ENCODE peak calls at places on chromosomes 7 and 10, in eight cellular contexts. Q, Z, U, P, G, R, J and X are unnamed samples.

GRCh38 chr7:139915301-139915863 is 86.3 kb downstream of the TBXAS1 start:
- DNase-seq in Q (peak; percentile 27), Z (no peak), U (peak; percentile 90), P (no peak), G (no peak), R (no peak), J (peak; percentile 78), X (peak; percentile 53)

GRCh38 chr7:159027091-159027802 is 117.4 kb downstream of the VIPR2 start:
- DNase-seq in Q (no peak), Z (peak; percentile 56), U (no peak), P (no peak), G (no peak), R (no peak), J (no peak), X (no peak)

GRCh38 chr7:131026297-131027003 is 292.4 kb upstream of the KLF14 start:
- DNase-seq in Q (peak; percentile 89), Z (no peak), U (peak; percentile 77), P (no peak), G (no peak), R (peak; percentile 50), J (peak; percentile 79), X (peak; percentile 61)

GRCh38 chr7:157276731-157277562 is 59.9 kb upstream of the DNAJB6 start:
- DNase-seq in Q (peak; percentile 45), Z (no peak), U (peak; percentile 51), P (no peak), G (peak; percentile 70), R (no peak), J (no peak), X (peak; percentile 28)

GRCh38 chr7:113710310-113711106 is 208.3 kb downstream of the PPP1R3A start:
- DNase-seq in Q (peak; percentile 92), Z (peak; percentile 83), U (peak; percentile 83), P (peak; percentile 52), G (no peak), R (peak; percentile 49), J (peak; percentile 63), X (peak; percentile 86)

GRCh38 chr7:22561356-22561755 is 61.4 kb upstream of the STEAP1B start:
- DNase-seq in Q (peak; percentile 91), Z (peak; percentile 74), U (peak; percentile 100), P (peak; percentile 70), G (peak; percentile 71), R (peak; percentile 99), J (peak; percentile 99), X (peak; percentile 100)

GRCh38 chr7:28592861-28593260 is 180.5 kb downstream of the CREB5 start:
- DNase-seq in Q (no peak), Z (no peak), U (no peak), P (no peak), G (no peak), R (no peak), J (no peak), X (no peak)

GRCh38 chr10:5596611-5597341 is 69.6 kb downstream of the ASB13 start:
- DNase-seq in Q (peak; percentile 70), Z (no peak), U (no peak), P (no peak), G (no peak), R (no peak), J (no peak), X (no peak)

GRCh38 chr7:125934539-125934938 is 1004.9 kb upstream of the POT1 start:
- DNase-seq in Q (peak; percentile 53), Z (no peak), U (no peak), P (no peak), G (no peak), R (no peak), J (peak; percentile 63), X (no peak)

GRCh38 chr7:123660514-123661354 is 5.1 kb downstream of the LMOD2 start:
- DNase-seq in Q (no peak), Z (no peak), U (no peak), P (no peak), G (no peak), R (no peak), J (no peak), X (no peak)

GRCh38 chr7:16067695-16068094 is 353.6 kb downstream of the CRPPA start:
- DNase-seq in Q (no peak), Z (no peak), U (no peak), P (no peak), G (no peak), R (no peak), J (no peak), X (no peak)

GRCh38 chr10:36540611-36541010 is 584.8 kb upstream of the ANKRD30A start:
- DNase-seq in Q (no peak), Z (no peak), U (no peak), P (no peak), G (no peak), R (no peak), J (no peak), X (no peak)

GRCh38 chr7:42893341-42894242 is 18.3 kb downstream of the C7orf25 start:
- DNase-seq in Q (no peak), Z (no peak), U (no peak), P (no peak), G (no peak), R (no peak), J (no peak), X (no peak)

GRCh38 chr7:84674236-84674913 is 479.8 kb upstream of the SEMA3A start:
- DNase-seq in Q (peak; percentile 83), Z (no peak), U (no peak), P (no peak), G (no peak), R (no peak), J (no peak), X (no peak)

DNA sequence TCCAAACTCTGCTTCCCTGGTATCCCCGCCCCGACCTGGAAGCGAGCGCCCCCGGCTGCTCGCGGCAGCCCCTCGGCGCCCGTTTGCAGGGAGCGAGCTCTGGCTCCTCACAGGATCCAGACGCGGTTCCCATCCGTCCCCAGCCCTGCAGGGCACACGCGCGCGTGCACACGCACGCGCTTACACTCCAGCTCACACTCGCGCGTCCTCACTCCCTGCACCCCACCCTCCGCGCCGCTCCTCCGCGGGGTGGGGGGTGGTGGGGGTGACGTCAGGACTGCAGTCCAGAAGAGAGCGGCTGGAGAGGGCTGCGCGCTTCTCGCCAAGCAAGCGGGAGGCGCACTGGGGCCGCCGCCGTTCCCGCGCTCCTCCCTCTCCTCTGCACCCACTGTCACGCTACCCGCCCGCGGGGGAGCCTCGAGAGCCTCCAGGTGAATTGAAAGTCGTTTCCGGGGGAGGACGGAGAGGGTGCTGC is 255.6 kb downstream of the OTUD1 start:
- DNase-seq in Q (peak; percentile 1), Z (peak; percentile 78), U (no peak), P (no peak), G (no peak), R (no peak), J (no peak), X (peak; percentile 1)
- H3K4me3 ChIP-seq in Q (no peak overlapping the region), Z (peak overlapping the region; percentile 69), U (no peak overlapping the region), P (no peak overlapping the region), G (no peak overlapping the region), R (no peak overlapping the region), J (no peak overlapping the region), X (no peak overlapping the region)

DNA sequence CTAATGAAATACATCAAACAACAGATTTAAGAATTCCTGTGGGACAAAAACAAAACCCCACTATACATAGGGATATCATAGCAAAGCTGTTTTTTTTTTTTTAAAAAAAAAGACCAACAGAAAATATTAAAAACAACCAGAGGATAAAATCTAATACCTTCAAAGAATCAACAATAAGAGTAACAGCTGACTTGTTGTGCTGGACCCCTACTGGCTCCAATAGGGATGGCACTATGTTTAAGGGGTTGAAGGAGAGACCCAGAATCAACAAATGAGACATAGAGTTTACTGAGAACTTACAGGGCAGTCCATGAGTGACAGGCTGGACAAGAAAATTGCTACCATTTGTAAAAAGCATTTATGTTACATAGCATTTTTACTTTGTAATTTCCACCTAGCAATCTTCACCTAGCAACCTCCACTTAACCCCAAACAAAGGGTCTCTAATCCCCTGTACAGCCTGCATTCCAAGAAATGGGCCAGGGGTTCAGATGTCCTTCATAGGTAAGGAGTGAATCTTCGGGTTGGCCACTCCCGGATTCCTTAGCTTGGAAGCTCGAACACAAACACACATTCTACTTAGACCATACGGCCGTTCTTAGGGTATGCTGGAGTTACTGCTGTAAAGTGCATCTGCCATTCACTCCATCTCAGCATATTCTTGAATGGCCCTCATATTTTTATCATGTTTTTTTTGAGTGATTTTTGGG is 25.8 kb downstream of the ASZ1 start:
- DNase-seq in Q (peak; percentile 29), Z (peak; percentile 20), U (peak; percentile 18), P (no peak), G (no peak), R (no peak), J (no peak), X (no peak)
- TF ChIP-seq CTCF in Q (peak; percentile 41), Z (peak; percentile 50), U (peak; percentile 33), P (no peak), G (peak; percentile 11), R (peak; percentile 30), J (peak; percentile 46), X (peak; percentile 45)

GRCh38 chr7:453597-454306 is 65.9 kb downstream of the PDGFA start:
- DNase-seq in Q (no peak), Z (no peak), U (no peak), P (no peak), G (no peak), R (no peak), J (no peak), X (no peak)

GRCh38 chr7:452791-453455 is 66.7 kb downstream of the PDGFA start:
- DNase-seq in Q (no peak), Z (no peak), U (no peak), P (no peak), G (no peak), R (no peak), J (no peak), X (no peak)

GRCh38 chr7:454356-455109 is 65.1 kb downstream of the PDGFA start:
- DNase-seq in Q (no peak), Z (no peak), U (no peak), P (no peak), G (no peak), R (no peak), J (no peak), X (no peak)

GRCh38 chr7:457814-458510 is 61.7 kb downstream of the PDGFA start:
- DNase-seq in Q (no peak), Z (no peak), U (no peak), P (no peak), G (peak; percentile 45), R (no peak), J (no peak), X (no peak)

DNA sequence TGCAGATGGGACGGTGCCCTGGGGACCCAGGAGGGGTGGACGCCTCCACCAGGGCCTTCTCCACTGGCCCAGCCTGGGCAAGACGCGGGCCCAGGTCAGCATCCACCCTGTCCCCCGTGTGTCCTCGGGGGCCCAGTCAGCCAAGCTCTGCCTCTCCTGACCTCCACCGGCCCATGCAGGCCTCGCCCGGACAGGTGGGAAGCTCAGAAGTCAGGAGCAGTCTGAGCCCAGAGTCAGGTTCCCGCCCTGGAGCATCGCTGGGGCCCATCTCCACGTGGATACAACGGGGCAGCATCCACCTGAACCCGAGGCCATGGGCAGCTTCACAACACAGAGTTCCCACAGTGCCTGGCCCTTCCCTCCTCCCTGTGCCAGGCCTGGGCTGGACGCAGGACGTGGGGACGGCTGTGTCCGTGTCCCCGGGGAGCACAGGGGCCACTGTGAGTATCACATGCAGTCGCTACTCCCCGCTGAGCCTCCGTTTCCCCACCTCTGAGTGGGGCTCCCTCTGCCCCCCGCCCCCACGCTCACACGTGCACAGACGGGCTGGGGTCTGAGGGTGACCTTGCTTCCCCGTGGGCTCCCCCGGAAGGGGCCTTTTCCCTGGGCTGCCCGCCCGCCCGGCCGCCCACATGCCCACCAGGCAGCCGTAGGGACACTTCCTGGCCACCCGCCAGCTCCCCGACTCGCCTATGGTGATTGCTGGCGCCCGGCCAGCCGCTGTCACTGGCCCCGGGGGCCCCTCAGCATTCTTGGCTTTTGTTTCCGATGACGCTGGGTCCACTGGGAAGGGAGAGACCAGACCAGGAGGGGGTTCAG is 64.3 kb downstream of the PDGFA start:
- DNase-seq in Q (peak; percentile 49), Z (no peak), U (no peak), P (no peak), G (no peak), R (no peak), J (peak; percentile 36), X (no peak)
- H3K4me3 ChIP-seq in Q (no peak overlapping the region), Z (no peak overlapping the region), U (no peak overlapping the region), P (no peak overlapping the region), G (no peak overlapping the region), R (no peak overlapping the region), J (no peak overlapping the region), X (no peak overlapping the region)

GRCh38 chr7:82122290-82122689 is 321.3 kb downstream of the CACNA2D1 start:
- DNase-seq in Q (no peak), Z (peak; percentile 22), U (no peak), P (no peak), G (no peak), R (no peak), J (no peak), X (no peak)
- TF ChIP-seq CTCF in Q (no peak), Z (no peak), U (no peak), P (no peak), G (no peak), R (no peak), J (no peak), X (no peak)